ENCODE peak calls at places on chromosomes 7 and 10, in eight cellular contexts. L, K, R, M, H, C, V and G are unnamed samples.

GRCh38 chr7:68800316-68800715 is 798.0 kb upstream of the AUTS2 start:
- DNase-seq in K (no peak), R (no peak), M (no peak), C (peak; percentile 42), H (no peak), V (no peak), L (no peak), G (no peak)

GRCh38 chr10:102814873-102815661 is 22.1 kb downstream of the CYP17A1 start:
- DNase-seq in C (peak; percentile 72), V (peak; percentile 54), M (peak; percentile 68), K (no peak), R (peak; percentile 84), H (peak; percentile 62), L (no peak), G (no peak)

GRCh38 chr10:128053356-128053755 is 72.9 kb downstream of the MKI67 start:
- DNase-seq in H (no peak), R (no peak), L (peak; percentile 8), M (no peak), V (no peak), C (no peak), K (no peak), G (no peak)

GRCh38 chr10:119542990-119543813 is 683 bp upstream of the RGS10 start:
- DNase-seq in V (peak; percentile 50), M (peak; percentile 49), R (peak; percentile 58), K (peak; percentile 39), L (peak; percentile 93), H (peak; percentile 84), C (peak; percentile 49), G (peak; percentile 76)

GRCh38 chr10:7425691-7426090 is 14.9 kb upstream of the SFMBT2 start:
- DNase-seq in V (no peak), C (no peak), H (no peak), R (no peak), K (no peak), L (no peak), M (no peak), G (no peak)

GRCh38 chr10:51397695-51398094 is 301.7 kb downstream of the CSTF2T start:
- DNase-seq in C (peak; percentile 84), V (peak; percentile 8), H (peak; percentile 84), M (peak; percentile 84), R (peak; percentile 28), L (peak; percentile 80), K (no peak), G (no peak)

GRCh38 chr7:1758417-1758858 is 88.4 kb downstream of the ELFN1 start:
- DNase-seq in C (peak; percentile 37), K (no peak), M (peak; percentile 25), H (no peak), V (peak; percentile 43), R (peak; percentile 56), L (peak; percentile 85), G (no peak)

GRCh38 chr7:91922857-91923256 is 17.8 kb upstream of the AKAP9 start:
- DNase-seq in K (no peak), R (no peak), L (no peak), V (no peak), C (no peak), H (no peak), M (peak; percentile 38), G (no peak)

GRCh38 chr10:127441350-127442219 is 107.5 kb upstream of the NPS start:
- DNase-seq in R (no peak), K (no peak), L (no peak), M (no peak), H (no peak), C (no peak), V (no peak), G (no peak)

GRCh38 chr7:122140918-122141317 is 3.1 kb downstream of the AASS start:
- DNase-seq in M (no peak), V (no peak), C (no peak), K (no peak), R (no peak), H (no peak), L (no peak), G (no peak)

GRCh38 chr7:106471686-106472440 is 187.1 kb upstream of the NAMPT start:
- DNase-seq in L (no peak), R (no peak), V (no peak), H (no peak), M (no peak), K (no peak), C (no peak), G (no peak)

DNA sequence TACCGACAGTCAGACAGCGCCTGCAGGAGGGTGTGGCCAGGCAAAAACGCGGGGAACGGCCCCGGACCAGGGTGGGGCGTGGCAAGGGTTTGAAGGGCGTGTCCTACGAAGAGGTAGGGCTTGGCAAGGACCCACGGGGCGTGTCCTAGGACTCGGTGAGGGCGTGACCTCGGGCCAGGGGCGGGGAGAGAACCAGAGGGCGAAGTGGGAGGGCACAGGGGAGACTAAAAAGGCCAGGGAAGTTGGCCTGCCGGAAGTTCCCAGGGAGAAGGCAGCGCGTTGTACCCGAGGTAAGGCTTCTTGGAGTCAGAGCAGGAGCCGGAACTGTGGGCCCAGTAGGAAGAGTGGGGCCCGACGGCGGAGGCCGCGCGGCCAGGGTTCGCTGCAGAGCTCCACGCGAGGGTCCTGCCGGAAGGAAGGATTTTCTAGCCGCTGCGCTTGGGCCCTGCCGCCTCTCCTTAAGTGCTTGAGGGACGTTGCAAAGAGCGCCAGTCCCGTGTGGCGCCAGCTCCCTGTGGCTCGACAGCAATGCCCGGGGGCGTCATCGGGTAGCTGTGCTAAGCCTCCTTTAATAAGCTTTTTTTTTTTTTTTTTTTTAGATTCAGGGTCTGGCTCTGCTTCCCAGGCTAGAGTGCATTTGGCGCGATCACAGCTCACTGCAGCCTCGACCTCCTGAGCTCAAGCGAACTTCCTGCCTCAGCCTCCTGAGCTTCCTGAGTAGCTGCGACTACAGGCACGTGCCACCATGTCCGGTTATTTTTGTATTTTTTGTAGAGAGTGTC is at the start of gene PTER:
- DNase-seq in M (peak; percentile 78), H (peak; percentile 99), V (peak; percentile 96), L (peak; percentile 94), K (peak; percentile 90), C (peak; percentile 83), R (peak; percentile 99), G (peak; percentile 96)
- TF ChIP-seq CTCF in M (no peak), H (no peak), V (no peak), L (no peak), K (no peak), C (no peak), R (no peak), G (no peak)

GRCh38 chr10:20767028-20767427 is 130.1 kb downstream of the NEBL start:
- DNase-seq in R (no peak), M (peak; percentile 4), H (no peak), L (peak; percentile 85), V (no peak), K (no peak), C (peak; percentile 78), G (no peak)

GRCh38 chr10:20765066-20765465 is 132.0 kb downstream of the NEBL start:
- DNase-seq in K (no peak), H (no peak), R (no peak), L (no peak), V (no peak), C (peak; percentile 10), M (no peak), G (no peak)

GRCh38 chr10:20771053-20771452 is 126.1 kb downstream of the NEBL start:
- DNase-seq in K (no peak), R (no peak), H (no peak), V (no peak), L (no peak), M (no peak), C (no peak), G (no peak)

GRCh38 chr10:20768849-20769248 is 128.3 kb downstream of the NEBL start:
- DNase-seq in H (no peak), R (no peak), L (no peak), C (peak; percentile 19), K (no peak), V (peak; percentile 23), M (no peak), G (no peak)
- TF ChIP-seq CTCF in H (peak; percentile 49), R (peak; percentile 56), L (peak; percentile 30), C (no peak), K (peak; percentile 55), V (peak; percentile 50), M (peak; percentile 35), G (no peak)

DNA sequence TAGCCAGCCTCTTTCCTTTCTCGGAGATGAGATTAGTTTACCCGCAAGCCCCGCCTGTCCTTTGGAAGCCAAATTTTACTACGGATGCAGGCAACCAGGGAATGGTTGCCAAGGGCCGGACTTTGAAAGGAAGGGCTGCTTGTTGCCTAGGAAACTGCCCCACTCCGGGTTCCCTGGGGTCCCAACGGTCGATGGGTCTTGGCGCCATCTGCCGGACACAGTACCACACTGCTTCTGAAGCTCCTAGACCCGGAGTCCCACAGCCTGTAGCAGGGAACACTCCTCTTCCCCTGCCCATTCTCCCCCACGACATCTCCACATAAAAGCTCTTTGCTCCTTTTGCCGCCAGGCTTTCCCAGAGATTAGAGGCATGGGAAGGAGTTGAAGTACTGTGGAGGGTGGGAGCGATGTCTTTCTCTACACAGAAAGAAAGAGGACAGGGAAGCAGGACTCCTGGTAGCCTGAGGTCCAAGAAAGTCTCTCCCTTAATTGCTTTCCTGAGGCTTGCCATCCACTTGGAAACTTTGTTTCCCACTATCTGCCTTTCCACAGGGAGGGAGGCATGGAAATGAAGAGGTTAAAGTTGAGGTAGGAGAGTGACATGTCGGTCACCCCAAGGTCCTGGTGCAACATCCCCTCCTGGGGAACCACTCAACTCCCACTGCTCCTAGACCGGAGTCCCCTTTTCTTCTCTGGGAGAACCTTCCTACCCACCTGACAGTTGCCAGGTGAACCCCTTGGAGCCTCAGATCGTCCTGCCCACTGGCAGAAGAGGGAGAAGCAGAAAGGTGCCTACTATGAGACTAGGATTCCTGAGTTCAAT is 21.9 kb downstream of the IMPDH1 start:
- DNase-seq in L (peak; percentile 99), C (peak; percentile 52), H (peak; percentile 82), V (peak; percentile 83), K (peak; percentile 79), R (peak; percentile 85), M (peak; percentile 57), G (peak; percentile 89)
- TF ChIP-seq CTCF in L (peak; percentile 94), C (peak; percentile 77), H (peak; percentile 61), V (peak; percentile 89), K (peak; percentile 92), R (peak; percentile 88), M (peak; percentile 91), G (peak; percentile 89)

GRCh38 chr7:149449897-149450296 is 11.0 kb downstream of the ZNF777 start:
- DNase-seq in K (no peak), L (no peak), R (no peak), H (no peak), M (no peak), C (no peak), V (no peak), G (no peak)

GRCh38 chr7:149448961-149449360 is 11.9 kb downstream of the ZNF777 start:
- DNase-seq in M (no peak), V (no peak), C (no peak), L (no peak), H (no peak), K (no peak), R (no peak), G (no peak)

GRCh38 chr7:149454006-149454405 is 6.9 kb downstream of the ZNF777 start:
- DNase-seq in C (no peak), K (no peak), R (no peak), V (no peak), H (no peak), M (no peak), L (no peak), G (no peak)

GRCh38 chr7:149454750-149455149 is 6.1 kb downstream of the ZNF777 start:
- DNase-seq in M (no peak), H (no peak), L (no peak), C (no peak), R (no peak), V (no peak), K (no peak), G (no peak)

DNA sequence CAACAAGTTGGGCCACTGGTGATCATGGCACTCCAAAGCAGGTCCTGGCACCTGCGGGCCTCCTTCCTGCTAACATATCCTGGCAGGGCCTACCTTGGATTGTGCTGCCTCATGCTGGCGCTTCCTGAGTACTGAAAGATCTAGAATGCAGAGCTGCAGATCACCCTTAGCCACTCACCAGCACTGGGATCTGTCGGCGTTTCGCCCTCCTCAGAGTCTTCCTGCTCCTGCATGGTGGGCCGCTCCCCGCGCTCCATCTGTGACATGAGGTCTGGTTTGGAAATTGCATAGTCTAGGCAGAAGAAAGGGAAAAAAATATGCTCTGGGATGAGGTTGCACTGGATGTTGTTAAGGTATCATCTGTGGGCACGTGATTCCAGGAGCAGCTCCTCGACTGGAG is 10.0 kb downstream of the ZNF777 start:
- DNase-seq in M (no peak), R (no peak), H (no peak), K (no peak), L (no peak), C (no peak), V (no peak), G (no peak)
- TF ChIP-seq CTCF in M (no peak), R (no peak), H (no peak), K (no peak), L (no peak), C (no peak), V (no peak), G (no peak)